ENCODE peak calls at places on chromosomes 3 and 15, in seven cellular contexts. E is IMR-90, L is upper lobe of left lung, A is body of pancreas, N is sigmoid colon, F is heart left ventricle, S is breast epithelium. J is an unnamed sample.

GRCh38 chr3:193894121-193894863 is 241.7 kb upstream of the HES1 start:
- DNase-seq in E (no peak), L (no peak), A (peak; percentile 51), N (no peak), F (peak; percentile 45), S (no peak), J (no peak)

GRCh38 chr3:177459397-177459796 is 262.1 kb upstream of the TBL1XR1 start:
- DNase-seq in E (peak; percentile 74), L (no peak), A (no peak), N (no peak), F (no peak), S (no peak), J (no peak)

GRCh38 chr15:91258436-91258779 is 158.4 kb downstream of the SV2B start:
- DNase-seq in E (no peak), L (no peak), A (no peak), N (no peak), F (peak; percentile 37), S (no peak), J (no peak)

GRCh38 chr3:180678231-180678630 is 1.1 kb downstream of the CCDC39 start:
- DNase-seq in E (no peak), L (no peak), A (no peak), N (no peak), F (no peak), S (no peak), J (no peak)

GRCh38 chr15:62782896-62783295 is 259.7 kb upstream of the TPM1 start:
- DNase-seq in E (peak; percentile 25), L (no peak), A (no peak), N (no peak), F (no peak), S (no peak), J (no peak)

GRCh38 chr15:61099030-61099800 is 129.9 kb downstream of the RORA start:
- DNase-seq in E (peak; percentile 35), L (no peak), A (no peak), N (no peak), F (no peak), S (no peak), J (no peak)

GRCh38 chr3:45868213-45868612 is 18.1 kb upstream of the CCR9 start:
- DNase-seq in E (no peak), L (no peak), A (no peak), N (no peak), F (no peak), S (no peak), J (no peak)

GRCh38 chr15:88258021-88258641 is 1.6 kb upstream of the NTRK3 start:
- DNase-seq in E (no peak), L (no peak), A (peak; percentile 51), N (no peak), F (peak; percentile 66), S (peak; percentile 59), J (no peak)

GRCh38 chr15:67120839-67121540 is 55.6 kb downstream of the SMAD3 start:
- DNase-seq in E (peak; percentile 97), L (peak; percentile 94), A (peak; percentile 90), N (peak; percentile 96), F (peak; percentile 91), S (peak; percentile 73), J (peak; percentile 98)

GRCh38 chr3:172090035-172090434 is 50.7 kb downstream of the FNDC3B start:
- DNase-seq in E (no peak), L (no peak), A (no peak), N (no peak), F (no peak), S (no peak), J (no peak)

GRCh38 chr3:172087827-172088580 is 48.6 kb downstream of the FNDC3B start:
- DNase-seq in E (no peak), L (no peak), A (no peak), N (no peak), F (no peak), S (no peak), J (no peak)

GRCh38 chr3:172087198-172087597 is 47.8 kb downstream of the FNDC3B start:
- DNase-seq in E (no peak), L (no peak), A (no peak), N (no peak), F (no peak), S (no peak), J (no peak)

GRCh38 chr3:172086071-172086470 is 46.7 kb downstream of the FNDC3B start:
- DNase-seq in E (no peak), L (no peak), A (no peak), N (no peak), F (no peak), S (no peak), J (no peak)

DNA sequence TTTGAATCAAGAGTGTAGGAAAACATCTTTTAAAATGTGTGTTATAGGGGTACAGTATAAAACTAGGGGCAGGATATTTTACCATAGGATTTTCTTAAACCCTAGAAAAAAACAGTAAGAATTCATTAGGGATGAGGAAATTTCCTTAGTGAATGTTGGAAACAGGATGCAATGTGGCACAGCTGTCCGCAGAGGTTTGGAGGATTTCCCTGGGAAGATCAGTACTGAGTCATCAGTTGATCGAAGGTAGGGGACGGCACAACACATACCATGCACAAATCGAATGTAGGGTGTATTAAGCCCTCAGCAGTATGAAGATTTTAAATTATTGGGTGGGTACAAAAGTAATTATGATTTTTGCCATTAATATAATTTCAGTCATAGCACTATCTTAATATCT is 49.9 kb downstream of the FNDC3B start:
- DNase-seq in E (no peak), L (no peak), A (no peak), N (no peak), F (no peak), S (no peak), J (no peak)
- H3K4me1 ChIP-seq in E (peaks cover 4% of the 10 kb centered on the region), L (peaks cover 28% of the 10 kb centered on the region), A (peaks cover 38% of the 10 kb centered on the region), N (no peaks in the 10 kb centered on the region), F (peaks cover 63% of the 10 kb centered on the region), S (no peaks in the 10 kb centered on the region), J (peaks cover 44% of the 10 kb centered on the region)

DNA sequence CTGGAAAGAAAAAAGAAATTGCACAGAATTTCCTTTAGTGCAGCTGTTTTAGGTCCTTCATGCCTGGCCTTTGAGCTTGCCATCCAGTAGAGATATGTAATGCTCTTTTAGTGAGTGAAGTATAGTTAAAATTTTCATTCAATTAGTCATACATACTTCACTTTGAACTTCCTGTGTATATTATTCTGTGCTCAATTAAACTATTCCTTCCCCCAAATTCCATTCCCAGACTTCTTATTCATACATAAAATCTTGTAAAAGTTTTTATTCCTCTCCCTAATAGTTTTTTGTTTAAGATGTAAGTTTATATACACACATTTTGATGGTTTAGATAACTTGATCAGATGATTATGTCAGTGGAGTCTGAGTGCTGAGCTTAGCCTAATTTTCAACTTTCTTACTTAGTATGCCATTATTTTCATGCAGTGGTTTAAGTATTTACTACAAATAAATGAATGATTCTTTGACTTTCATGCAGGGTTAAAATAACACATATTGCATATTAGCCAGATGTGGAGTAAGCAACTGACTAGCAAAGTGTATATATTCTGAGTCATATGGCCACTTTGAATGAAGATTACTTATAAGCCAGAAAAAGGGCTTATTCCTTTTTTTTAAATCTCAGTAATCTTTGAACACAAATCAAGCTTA is 42.5 kb upstream of the ABHD10 start:
- DNase-seq in E (peak; percentile 84), L (no peak), A (no peak), N (no peak), F (no peak), S (no peak), J (no peak)
- TF ChIP-seq POLR2A in E (no peak), L (no peak), A (no peak), N (no peak), F (no peak), S (no peak), J (no peak)

GRCh38 chr15:52976050-52976449 is 185.9 kb upstream of the ONECUT1 start:
- DNase-seq in E (no peak), L (no peak), A (peak; percentile 17), N (no peak), F (no peak), S (no peak), J (no peak)

GRCh38 chr15:52980446-52980845 is 190.3 kb upstream of the ONECUT1 start:
- DNase-seq in E (no peak), L (no peak), A (no peak), N (no peak), F (no peak), S (no peak), J (no peak)
- TF ChIP-seq CTCF in E (no peak), L (no peak), A (no peak), N (no peak), F (no peak), S (no peak), J (no peak)

GRCh38 chr3:186525369-186526255 is 18.6 kb downstream of the CRYGS start:
- DNase-seq in E (no peak), L (no peak), A (no peak), N (no peak), F (no peak), S (no peak), J (no peak)

GRCh38 chr3:186523434-186523833 is 20.7 kb downstream of the CRYGS start:
- DNase-seq in E (no peak), L (no peak), A (no peak), N (no peak), F (no peak), S (no peak), J (no peak)

GRCh38 chr3:186529204-186529999 is 14.8 kb downstream of the CRYGS start:
- DNase-seq in E (no peak), L (no peak), A (no peak), N (no peak), F (no peak), S (no peak), J (no peak)

GRCh38 chr3:186524616-186525015 is 19.6 kb downstream of the CRYGS start:
- DNase-seq in E (no peak), L (no peak), A (no peak), N (no peak), F (no peak), S (no peak), J (no peak)

GRCh38 chr3:186526256-186526606 is 17.9 kb downstream of the CRYGS start:
- DNase-seq in E (no peak), L (peak; percentile 39), A (no peak), N (no peak), F (no peak), S (no peak), J (no peak)
- H3K4me1 ChIP-seq in E (no peaks in the 10 kb centered on the region), L (no peaks in the 10 kb centered on the region), A (no peaks in the 10 kb centered on the region), N (no peaks in the 10 kb centered on the region), F (no peaks in the 10 kb centered on the region), S (no peaks in the 10 kb centered on the region), J (no peaks in the 10 kb centered on the region)

GRCh38 chr3:111732248-111732879 is 126.7 kb upstream of the PHLDB2 start:
- DNase-seq in E (no peak), L (no peak), A (peak; percentile 84), N (no peak), F (no peak), S (no peak), J (peak; percentile 84)

GRCh38 chr3:111733856-111734255 is 125.2 kb upstream of the PHLDB2 start:
- DNase-seq in E (no peak), L (no peak), A (no peak), N (no peak), F (no peak), S (no peak), J (peak; percentile 17)

GRCh38 chr3:111734652-111735051 is 124.4 kb upstream of the PHLDB2 start:
- DNase-seq in E (no peak), L (no peak), A (no peak), N (no peak), F (no peak), S (no peak), J (peak; percentile 24)

GRCh38 chr3:111735271-111735758 is 123.8 kb upstream of the PHLDB2 start:
- DNase-seq in E (peak; percentile 94), L (no peak), A (no peak), N (no peak), F (no peak), S (no peak), J (peak; percentile 74)

GRCh38 chr3:111733154-111733553 is 125.9 kb upstream of the PHLDB2 start:
- DNase-seq in E (no peak), L (no peak), A (peak; percentile 51), N (no peak), F (no peak), S (no peak), J (peak; percentile 8)
- TF ChIP-seq POLR2A in E (no peak), L (no peak), A (peak; percentile 30), N (no peak), F (no peak), S (no peak), J (no peak)

GRCh38 chr15:71195242-71195641 is 80.0 kb downstream of the THSD4 start:
- DNase-seq in E (no peak), L (no peak), A (no peak), N (no peak), F (no peak), S (no peak), J (no peak)
- TF ChIP-seq CTCF in E (no peak), L (no peak), A (no peak), N (no peak), F (no peak), S (no peak), J (no peak)